ENCODE peak calls at places on chromosomes 3 and 15, in five cellular contexts. One of them, this sample, is unnamed. For H3K36me3, the result is how much of the 10 kb centered on the place peaks cover.

GRCh38 chr3:21435871-21436270 is 315.1 kb downstream of the ZNF385D start:
- DNase-seq in fibroblast of lung: peak
- DNase-seq in GM12878: no peak
- DNase-seq in cardiac muscle cell: no peak
- DNase-seq in psoas muscle: no peak
- DNase-seq in this sample: peak

GRCh38 chr3:185713015-185713414 is 111.8 kb downstream of the IGF2BP2 start:
- DNase-seq in cardiac muscle cell: no peak
- DNase-seq in GM12878: no peak
- DNase-seq in fibroblast of lung: no peak
- DNase-seq in psoas muscle: no peak
- DNase-seq in this sample: no peak

GRCh38 chr3:54138937-54139547 is 16.7 kb downstream of the CACNA2D3 start:
- DNase-seq in fibroblast of lung: no peak
- DNase-seq in psoas muscle: no peak
- DNase-seq in GM12878: no peak
- DNase-seq in cardiac muscle cell: peak
- DNase-seq in this sample: no peak

GRCh38 chr3:5505163-5505562 is 317.7 kb downstream of the EDEM1 start:
- DNase-seq in fibroblast of lung: no peak
- DNase-seq in GM12878: no peak
- DNase-seq in cardiac muscle cell: no peak
- DNase-seq in psoas muscle: no peak
- DNase-seq in this sample: no peak

GRCh38 chr15:57323806-57324589 is 52.3 kb upstream of the CGNL1 start:
- DNase-seq in GM12878: no peak
- DNase-seq in cardiac muscle cell: no peak
- DNase-seq in psoas muscle: no peak
- DNase-seq in fibroblast of lung: peak
- DNase-seq in this sample: peak

GRCh38 chr3:169812844-169813677 is at the start of the genes LRRC34 and LRRIQ4:
- DNase-seq in fibroblast of lung: peak
- DNase-seq in psoas muscle: peak
- DNase-seq in cardiac muscle cell: peak
- DNase-seq in GM12878: peak
- DNase-seq in this sample: peak

GRCh38 chr3:42035816-42036482 is 55.2 kb upstream of the TRAK1 start:
- DNase-seq in cardiac muscle cell: peak
- DNase-seq in fibroblast of lung: no peak
- DNase-seq in psoas muscle: peak
- DNase-seq in GM12878: no peak
- DNase-seq in this sample: no peak

GRCh38 chr3:69684309-69684981 is 54.8 kb upstream of the MITF start:
- DNase-seq in GM12878: no peak
- DNase-seq in cardiac muscle cell: no peak
- DNase-seq in psoas muscle: no peak
- DNase-seq in fibroblast of lung: no peak
- DNase-seq in this sample: no peak

GRCh38 chr3:14788644-14789043 is 30.1 kb upstream of the FGD5 start:
- DNase-seq in GM12878: no peak
- DNase-seq in cardiac muscle cell: no peak
- DNase-seq in fibroblast of lung: no peak
- DNase-seq in psoas muscle: no peak
- DNase-seq in this sample: no peak

GRCh38 chr3:69368129-69368741 is 17.7 kb downstream of the FRMD4B start:
- DNase-seq in psoas muscle: no peak
- DNase-seq in cardiac muscle cell: no peak
- DNase-seq in fibroblast of lung: no peak
- DNase-seq in GM12878: peak
- DNase-seq in this sample: no peak

GRCh38 chr3:138066383-138066782 is 49.0 kb downstream of the DZIP1L start:
- DNase-seq in GM12878: no peak
- DNase-seq in fibroblast of lung: no peak
- DNase-seq in psoas muscle: no peak
- DNase-seq in cardiac muscle cell: no peak
- DNase-seq in this sample: no peak

GRCh38 chr15:63233667-63234419 is 43.6 kb upstream of the APH1B start:
- DNase-seq in psoas muscle: no peak
- DNase-seq in cardiac muscle cell: no peak
- DNase-seq in fibroblast of lung: peak
- DNase-seq in GM12878: no peak
- DNase-seq in this sample: peak

GRCh38 chr15:72733941-72734738 is 48.1 kb downstream of the BBS4 start:
- DNase-seq in cardiac muscle cell: no peak
- DNase-seq in fibroblast of lung: no peak
- DNase-seq in psoas muscle: no peak
- DNase-seq in GM12878: no peak
- DNase-seq in this sample: no peak

GRCh38 chr3:173739716-173740115 is 342.2 kb downstream of the NLGN1 start:
- DNase-seq in GM12878: no peak
- DNase-seq in fibroblast of lung: peak
- DNase-seq in cardiac muscle cell: no peak
- DNase-seq in psoas muscle: no peak
- DNase-seq in this sample: peak

GRCh38 chr3:4218426-4219226 is 84.5 kb upstream of the SETMAR start:
- DNase-seq in GM12878: no peak
- DNase-seq in cardiac muscle cell: no peak
- DNase-seq in psoas muscle: no peak
- DNase-seq in fibroblast of lung: no peak
- DNase-seq in this sample: no peak

GRCh38 chr15:60555291-60555690 is 76.3 kb upstream of the ICE2 start:
- DNase-seq in fibroblast of lung: no peak
- DNase-seq in psoas muscle: no peak
- DNase-seq in cardiac muscle cell: no peak
- DNase-seq in GM12878: no peak
- DNase-seq in this sample: no peak

GRCh38 chr3:66410371-66410770 is 90.5 kb downstream of the LRIG1 start:
- DNase-seq in GM12878: no peak
- DNase-seq in fibroblast of lung: no peak
- DNase-seq in psoas muscle: no peak
- DNase-seq in cardiac muscle cell: no peak
- DNase-seq in this sample: no peak

GRCh38 chr15:79593119-79593869 is 161.2 kb downstream of the MINAR1 start:
- DNase-seq in cardiac muscle cell: peak
- DNase-seq in fibroblast of lung: peak
- DNase-seq in GM12878: no peak
- DNase-seq in psoas muscle: no peak
- DNase-seq in this sample: no peak

GRCh38 chr3:122081543-122081942 is 26.4 kb downstream of the CD86 start:
- DNase-seq in fibroblast of lung: no peak
- DNase-seq in psoas muscle: no peak
- DNase-seq in cardiac muscle cell: no peak
- DNase-seq in GM12878: no peak
- DNase-seq in this sample: no peak

GRCh38 chr3:157755254-157755653 is 252.0 kb upstream of the VEPH1 start:
- DNase-seq in GM12878: no peak
- DNase-seq in cardiac muscle cell: peak
- DNase-seq in fibroblast of lung: no peak
- DNase-seq in psoas muscle: no peak
- DNase-seq in this sample: no peak

GRCh38 chr3:96192951-96193350 is 621.4 kb upstream of the EPHA6 start:
- DNase-seq in psoas muscle: no peak
- DNase-seq in cardiac muscle cell: no peak
- DNase-seq in GM12878: no peak
- DNase-seq in fibroblast of lung: no peak
- DNase-seq in this sample: no peak

GRCh38 chr15:29103825-29104565 is 165.6 kb downstream of the NSMCE3 start:
- DNase-seq in cardiac muscle cell: peak
- DNase-seq in fibroblast of lung: peak
- DNase-seq in GM12878: no peak
- DNase-seq in psoas muscle: peak
- DNase-seq in this sample: peak

GRCh38 chr15:29669823-29670222 is 152.4 kb downstream of the TJP1 start:
- DNase-seq in psoas muscle: no peak
- DNase-seq in cardiac muscle cell: no peak
- DNase-seq in GM12878: no peak
- DNase-seq in fibroblast of lung: peak
- DNase-seq in this sample: peak

GRCh38 chr3:23735575-23736326 is 70.0 kb upstream of the UBE2E1 start:
- DNase-seq in GM12878: no peak
- DNase-seq in cardiac muscle cell: no peak
- DNase-seq in fibroblast of lung: no peak
- DNase-seq in psoas muscle: no peak
- DNase-seq in this sample: no peak

GRCh38 chr3:69088033-69088432 is 3.3 kb downstream of the ARL6IP5 start:
- DNase-seq in fibroblast of lung: peak
- DNase-seq in cardiac muscle cell: no peak
- DNase-seq in psoas muscle: no peak
- DNase-seq in GM12878: no peak
- DNase-seq in this sample: peak

GRCh38 chr3:101988591-101988990 is 139.3 kb downstream of the NFKBIZ start:
- DNase-seq in fibroblast of lung: no peak
- DNase-seq in cardiac muscle cell: no peak
- DNase-seq in psoas muscle: no peak
- DNase-seq in GM12878: no peak
- DNase-seq in this sample: no peak

GRCh38 chr3:156010829-156011228 is 109.5 kb upstream of the KCNAB1 start:
- DNase-seq in psoas muscle: no peak
- DNase-seq in GM12878: no peak
- DNase-seq in cardiac muscle cell: peak
- DNase-seq in fibroblast of lung: no peak
- DNase-seq in this sample: no peak

GRCh38 chr3:156763931-156764720 is 62.0 kb upstream of the LEKR1 start:
- DNase-seq in psoas muscle: no peak
- DNase-seq in GM12878: no peak
- DNase-seq in cardiac muscle cell: no peak
- DNase-seq in fibroblast of lung: no peak
- DNase-seq in this sample: no peak

GRCh38 chr3:66991478-66991877 is 6.6 kb upstream of the KBTBD8 start:
- DNase-seq in psoas muscle: no peak
- DNase-seq in GM12878: no peak
- DNase-seq in fibroblast of lung: peak
- DNase-seq in cardiac muscle cell: no peak
- DNase-seq in this sample: peak

GRCh38 chr15:93347917-93348316 is 258.9 kb upstream of the RGMA start:
- DNase-seq in psoas muscle: no peak
- DNase-seq in GM12878: no peak
- DNase-seq in cardiac muscle cell: no peak
- DNase-seq in fibroblast of lung: no peak
- DNase-seq in this sample: no peak

GRCh38 chr3:160641675-160642330 is 35.2 kb upstream of the ARL14 start:
- DNase-seq in cardiac muscle cell: peak
- DNase-seq in fibroblast of lung: peak
- DNase-seq in GM12878: no peak
- DNase-seq in psoas muscle: no peak
- DNase-seq in this sample: peak

GRCh38 chr15:80709542-80709941 is 14.4 kb downstream of the ABHD17C start:
- DNase-seq in psoas muscle: no peak
- DNase-seq in GM12878: no peak
- DNase-seq in fibroblast of lung: no peak
- DNase-seq in cardiac muscle cell: no peak
- DNase-seq in this sample: no peak

GRCh38 chr3:21729888-21730459 is 21.0 kb downstream of the ZNF385D start:
- DNase-seq in psoas muscle: no peak
- DNase-seq in cardiac muscle cell: no peak
- DNase-seq in fibroblast of lung: no peak
- DNase-seq in GM12878: no peak
- DNase-seq in this sample: no peak

GRCh38 chr15:58755956-58756355 is 6.4 kb upstream of the ADAM10 start:
- DNase-seq in fibroblast of lung: no peak
- DNase-seq in cardiac muscle cell: peak
- DNase-seq in GM12878: no peak
- DNase-seq in psoas muscle: no peak
- DNase-seq in this sample: no peak

GRCh38 chr15:100995471-100996430 is 76.6 kb downstream of the LRRK1 start:
- DNase-seq in cardiac muscle cell: no peak
- DNase-seq in psoas muscle: no peak
- DNase-seq in GM12878: no peak
- DNase-seq in fibroblast of lung: no peak
- DNase-seq in this sample: no peak
- H3K36me3 ChIP-seq in cardiac muscle cell: under half
- H3K36me3 ChIP-seq in psoas muscle: under half
- H3K36me3 ChIP-seq in GM12878: under half
- H3K36me3 ChIP-seq in fibroblast of lung: under half
- H3K36me3 ChIP-seq in this sample: under half

GRCh38 chr3:12425850-12426579 is 58.3 kb upstream of the TSEN2 start:
- DNase-seq in cardiac muscle cell: no peak
- DNase-seq in GM12878: no peak
- DNase-seq in fibroblast of lung: no peak
- DNase-seq in psoas muscle: no peak
- DNase-seq in this sample: no peak
- H3K36me3 ChIP-seq in cardiac muscle cell: under half
- H3K36me3 ChIP-seq in GM12878: under half
- H3K36me3 ChIP-seq in fibroblast of lung: under half
- H3K36me3 ChIP-seq in psoas muscle: under half
- H3K36me3 ChIP-seq in this sample: under half

DNA sequence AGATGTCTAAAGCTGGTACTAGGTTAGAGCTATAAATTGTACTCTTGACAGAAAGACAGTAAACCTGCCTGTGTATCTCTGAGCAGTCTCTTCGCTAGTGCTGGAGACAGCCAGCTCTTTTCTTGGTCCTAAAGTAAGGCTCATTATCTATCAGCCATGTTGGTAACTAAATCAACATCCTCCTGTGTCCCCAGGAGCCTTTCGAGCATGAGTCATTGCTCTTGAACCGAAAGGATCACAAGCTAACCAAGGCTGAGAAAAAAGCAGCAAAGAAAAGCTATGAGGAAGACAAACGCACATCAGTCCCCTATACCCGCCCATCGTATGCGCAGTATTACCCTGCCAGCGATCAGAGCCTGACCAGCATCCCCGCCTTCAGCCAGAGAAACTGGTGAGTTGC is 25.0 kb upstream of the TEX264 start:
- DNase-seq in GM12878: no peak
- DNase-seq in psoas muscle: no peak
- DNase-seq in fibroblast of lung: peak
- DNase-seq in cardiac muscle cell: no peak
- DNase-seq in this sample: no peak
- H3K36me3 ChIP-seq in GM12878: under half
- H3K36me3 ChIP-seq in psoas muscle: under half
- H3K36me3 ChIP-seq in fibroblast of lung: under half
- H3K36me3 ChIP-seq in cardiac muscle cell: half or more
- H3K36me3 ChIP-seq in this sample: under half

GRCh38 chr3:48930590-48930989 is 11.9 kb downstream of the ARIH2 start:
- DNase-seq in psoas muscle: no peak
- DNase-seq in GM12878: no peak
- DNase-seq in fibroblast of lung: no peak
- DNase-seq in cardiac muscle cell: no peak
- DNase-seq in this sample: no peak
- H3K36me3 ChIP-seq in psoas muscle: under half
- H3K36me3 ChIP-seq in GM12878: under half
- H3K36me3 ChIP-seq in fibroblast of lung: under half
- H3K36me3 ChIP-seq in cardiac muscle cell: under half
- H3K36me3 ChIP-seq in this sample: under half

GRCh38 chr3:9666704-9667445 is 17.6 kb downstream of the MTMR14 start:
- DNase-seq in GM12878: no peak
- DNase-seq in psoas muscle: no peak
- DNase-seq in fibroblast of lung: no peak
- DNase-seq in cardiac muscle cell: no peak
- DNase-seq in this sample: no peak
- H3K36me3 ChIP-seq in GM12878: under half
- H3K36me3 ChIP-seq in psoas muscle: under half
- H3K36me3 ChIP-seq in fibroblast of lung: under half
- H3K36me3 ChIP-seq in cardiac muscle cell: under half
- H3K36me3 ChIP-seq in this sample: under half

This sample was measured in astrocyte.